ENCODE peak calls at places on chromosome 1, in seven cellular contexts. S is HCT116, Q is neuronal stem cell, E is neural progenitor cell, Y is fibroblast of lung, X is H9, P is GM23248. C is an unnamed sample.

GRCh38 chr1:52629021-52629643 is 3.8 kb upstream of the SHISAL2A start:
- DNase-seq in S (no peak), Q (peak; percentile 76), E (peak; percentile 90), Y (no peak), X (peak; percentile 52), P (no peak), C (no peak)

GRCh38 chr1:185880779-185881333 is 146.7 kb downstream of the HMCN1 start:
- DNase-seq in S (no peak), Q (no peak), E (no peak), Y (no peak), X (no peak), P (no peak), C (no peak)

GRCh38 chr1:221874285-221875003 is 132.6 kb upstream of the DUSP10 start:
- DNase-seq in S (no peak), Q (no peak), E (no peak), Y (peak; percentile 76), X (no peak), P (peak; percentile 75), C (peak; percentile 71)

GRCh38 chr1:162270016-162270415 is 106.6 kb downstream of the SPATA46 start:
- DNase-seq in S (no peak), Q (no peak), E (no peak), Y (no peak), X (no peak), P (no peak), C (no peak)

GRCh38 chr1:219132939-219133338 is 40.7 kb upstream of the LYPLAL1 start:
- DNase-seq in S (no peak), Q (no peak), E (no peak), Y (no peak), X (no peak), P (no peak), C (no peak)

GRCh38 chr1:16164821-16165364 is 9.0 kb upstream of the EPHA2 start:
- DNase-seq in S (no peak), Q (no peak), E (no peak), Y (no peak), X (no peak), P (no peak), C (no peak)

GRCh38 chr1:30485072-30485471 is 238.3 kb downstream of the MATN1 start:
- DNase-seq in S (no peak), Q (no peak), E (no peak), Y (no peak), X (no peak), P (no peak), C (no peak)

GRCh38 chr1:84782311-84782771 is 92.1 kb upstream of the SSX2IP start:
- DNase-seq in S (peak; percentile 65), Q (peak; percentile 45), E (peak; percentile 77), Y (peak; percentile 56), X (peak; percentile 89), P (peak; percentile 70), C (peak; percentile 33)

GRCh38 chr1:199009447-199009846 is 370.6 kb downstream of the PTPRC start:
- DNase-seq in S (no peak), Q (no peak), E (no peak), Y (no peak), X (no peak), P (no peak), C (no peak)

GRCh38 chr1:24929876-24930702 is at the start of gene RUNX3:
- DNase-seq in S (peak; percentile 58), Q (peak; percentile 54), E (peak; percentile 84), Y (no peak), X (peak; percentile 84), P (peak; percentile 74), C (no peak)

GRCh38 chr1:12595839-12596821 is 21.9 kb downstream of the DHRS3 start:
- DNase-seq in S (no peak), Q (no peak), E (peak; percentile 79), Y (peak; percentile 99), X (peak; percentile 91), P (peak; percentile 99), C (peak; percentile 99)

GRCh38 chr1:80633947-80634710 is 1166.6 kb upstream of the ADGRL2 start:
- DNase-seq in S (no peak), Q (no peak), E (peak; percentile 1), Y (no peak), X (no peak), P (no peak), C (no peak)

GRCh38 chr1:52520149-52520548 is 32.7 kb downstream of the TUT4 start:
- DNase-seq in S (no peak), Q (no peak), E (no peak), Y (peak; percentile 22), X (no peak), P (peak; percentile 53), C (peak; percentile 15)

GRCh38 chr1:33246171-33246570 is 10.1 kb upstream of the ZNF362 start:
- DNase-seq in S (no peak), Q (no peak), E (no peak), Y (no peak), X (no peak), P (no peak), C (no peak)

GRCh38 chr1:171984850-171985485 is 143.7 kb downstream of the DNM3 start:
- DNase-seq in S (peak; percentile 29), Q (no peak), E (peak; percentile 58), Y (peak; percentile 40), X (no peak), P (peak; percentile 73), C (peak; percentile 27)

GRCh38 chr1:183480971-183481431 is 8.7 kb downstream of the SMG7 start:
- DNase-seq in S (no peak), Q (no peak), E (no peak), Y (peak; percentile 13), X (no peak), P (peak; percentile 37), C (no peak)

GRCh38 chr1:230864441-230864840 is 3.9 kb downstream of the C1orf198 start:
- DNase-seq in S (no peak), Q (no peak), E (no peak), Y (no peak), X (no peak), P (peak; percentile 47), C (no peak)

GRCh38 chr1:224333309-224333926 is 3.4 kb upstream of the NVL start:
- DNase-seq in S (peak; percentile 57), Q (no peak), E (peak; percentile 66), Y (peak; percentile 46), X (no peak), P (peak; percentile 72), C (no peak)

GRCh38 chr1:53303651-53304515 is 24.0 kb downstream of the LRP8 start:
- DNase-seq in S (no peak), Q (no peak), E (no peak), Y (peak; percentile 31), X (no peak), P (no peak), C (no peak)

GRCh38 chr1:173946380-173946921 is 29.3 kb upstream of the SERPINC1 start:
- DNase-seq in S (no peak), Q (no peak), E (no peak), Y (no peak), X (no peak), P (no peak), C (no peak)

GRCh38 chr1:230643887-230644286 is 1.6 kb downstream of the COG2 start:
- DNase-seq in S (no peak), Q (no peak), E (no peak), Y (peak; percentile 55), X (no peak), P (peak; percentile 30), C (peak; percentile 34)

GRCh38 chr1:11648732-11649158 is 5.5 kb downstream of the FBXO2 start:
- DNase-seq in S (no peak), Q (no peak), E (peak; percentile 62), Y (no peak), X (peak; percentile 77), P (peak; percentile 44), C (no peak)

GRCh38 chr1:46248122-46248920 is 758 bp downstream of the RAD54L start:
- DNase-seq in S (peak; percentile 48), Q (peak; percentile 21), E (peak; percentile 65), Y (peak; percentile 8), X (peak; percentile 63), P (peak; percentile 48), C (no peak)

GRCh38 chr1:1106510-1107221 is 9.2 kb downstream of the C1orf159 start:
- DNase-seq in S (no peak), Q (no peak), E (no peak), Y (no peak), X (no peak), P (no peak), C (no peak)

GRCh38 chr1:152907686-152908601 is at the start of gene IVL:
- DNase-seq in S (peak; percentile 8), Q (no peak), E (no peak), Y (peak; percentile 14), X (no peak), P (peak; percentile 56), C (no peak)

GRCh38 chr1:105830614-105831146 is 1225.8 kb upstream of the PRMT6 start:
- DNase-seq in S (no peak), Q (no peak), E (no peak), Y (no peak), X (no peak), P (no peak), C (no peak)
- H3K9ac ChIP-seq in S (no peak overlapping the region), Q (no peak overlapping the region), E (no peak overlapping the region), Y (no peak overlapping the region), X (no peak overlapping the region), P (no peak overlapping the region), C (no peak overlapping the region)

GRCh38 chr1:41371630-41372599 is 10.7 kb downstream of the FOXO6 start:
- DNase-seq in S (no peak), Q (no peak), E (peak; percentile 93), Y (no peak), X (peak; percentile 96), P (no peak), C (no peak)
- H3K9ac ChIP-seq in S (no peak overlapping the region), Q (peak overlapping the region; percentile 25), E (no peak overlapping the region), Y (no peak overlapping the region), X (no peak overlapping the region), P (no peak overlapping the region), C (no peak overlapping the region)

GRCh38 chr1:208028526-208028925 is 117.6 kb upstream of the CD34 start:
- DNase-seq in S (no peak), Q (no peak), E (no peak), Y (no peak), X (no peak), P (peak; percentile 42), C (no peak)

GRCh38 chr1:208029381-208030319 is 118.7 kb upstream of the CD34 start:
- DNase-seq in S (no peak), Q (no peak), E (no peak), Y (peak; percentile 80), X (no peak), P (peak; percentile 87), C (peak; percentile 78)

GRCh38 chr1:208031316-208031931 is 120.5 kb upstream of the CD34 start:
- DNase-seq in S (no peak), Q (no peak), E (no peak), Y (no peak), X (no peak), P (no peak), C (no peak)

GRCh38 chr1:208031932-208032320 is 121.0 kb upstream of the CD34 start:
- DNase-seq in S (no peak), Q (no peak), E (no peak), Y (no peak), X (no peak), P (no peak), C (no peak)

GRCh38 chr1:208030320-208031091 is 119.6 kb upstream of the CD34 start:
- DNase-seq in S (no peak), Q (no peak), E (no peak), Y (peak; percentile 68), X (no peak), P (peak; percentile 53), C (peak; percentile 61)
- H3K9ac ChIP-seq in S (no peak overlapping the region), Q (no peak overlapping the region), E (no peak overlapping the region), Y (no peak overlapping the region), X (no peak overlapping the region), P (peak overlapping the region; percentile 69), C (no peak overlapping the region)

GRCh38 chr1:202210370-202210769 is 16.8 kb downstream of the LGR6 start:
- DNase-seq in S (no peak), Q (no peak), E (peak; percentile 67), Y (peak; percentile 45), X (no peak), P (peak; percentile 43), C (peak; percentile 33)
- H3K9ac ChIP-seq in S (no peak overlapping the region), Q (no peak overlapping the region), E (no peak overlapping the region), Y (no peak overlapping the region), X (no peak overlapping the region), P (no peak overlapping the region), C (no peak overlapping the region)

C was measured in astrocyte.